ENCODE peak calls at places on chromosome 21, in ten cellular contexts. One of them, this sample, is unnamed.
A peak's percentile ranks its signal among the peaks of the same experiment; 100 is the strongest.

GRCh38 chr21:43782741-43783700 is 6.4 kb upstream of the RRP1 start:
- DNase-seq in OCI-LY7: no peak
- DNase-seq in HTR-8/SVneo: no peak
- DNase-seq in A172: no peak
- DNase-seq in GM10248: no peak
- DNase-seq in uterus: no peak
- DNase-seq in EL: no peak
- DNase-seq in mesothelial cell of epicardium: no peak
- DNase-seq in astrocyte of the spinal cord: no peak
- DNase-seq in stimulated activated CD4-positive, alpha-beta T cell treated with anti-CD3 and anti-CD28 coated beads, Interleukin-1b, Interleukin-23, amount 100 ng/mL, for 48 hours: no peak
- DNase-seq in this sample: no peak

GRCh38 chr21:28106370-28106890 is 886.2 kb downstream of the LTN1 start:
- DNase-seq in uterus: no peak
- DNase-seq in stimulated activated CD4-positive, alpha-beta T cell treated with anti-CD3 and anti-CD28 coated beads, Interleukin-1b, Interleukin-23, amount 100 ng/mL, for 48 hours: no peak
- DNase-seq in A172: no peak
- DNase-seq in astrocyte of the spinal cord: no peak
- DNase-seq in mesothelial cell of epicardium: no peak
- DNase-seq in EL: no peak
- DNase-seq in HTR-8/SVneo: no peak
- DNase-seq in OCI-LY7: no peak
- DNase-seq in GM10248: no peak
- DNase-seq in this sample: no peak

GRCh38 chr21:35586305-35586704 is 474.0 kb downstream of the SETD4 start:
- DNase-seq in astrocyte of the spinal cord: no peak
- DNase-seq in EL: no peak
- DNase-seq in GM10248: no peak
- DNase-seq in OCI-LY7: no peak
- DNase-seq in stimulated activated CD4-positive, alpha-beta T cell treated with anti-CD3 and anti-CD28 coated beads, Interleukin-1b, Interleukin-23, amount 100 ng/mL, for 48 hours: no peak
- DNase-seq in uterus: no peak
- DNase-seq in A172: no peak
- DNase-seq in HTR-8/SVneo: no peak
- DNase-seq in mesothelial cell of epicardium: no peak
- DNase-seq in this sample: no peak

GRCh38 chr21:29390778-29391177 is 92.1 kb downstream of the BACH1 start:
- DNase-seq in stimulated activated CD4-positive, alpha-beta T cell treated with anti-CD3 and anti-CD28 coated beads, Interleukin-1b, Interleukin-23, amount 100 ng/mL, for 48 hours: no peak
- DNase-seq in mesothelial cell of epicardium: no peak
- DNase-seq in A172: no peak
- DNase-seq in GM10248: no peak
- DNase-seq in OCI-LY7: no peak
- DNase-seq in HTR-8/SVneo: no peak
- DNase-seq in astrocyte of the spinal cord: no peak
- DNase-seq in EL: no peak
- DNase-seq in uterus: no peak
- DNase-seq in this sample: no peak

GRCh38 chr21:36437745-36438128 is 42.2 kb downstream of the CLDN14 start:
- DNase-seq in OCI-LY7: no peak
- DNase-seq in EL: peak; percentile 83
- DNase-seq in astrocyte of the spinal cord: peak; percentile 75
- DNase-seq in GM10248: no peak
- DNase-seq in stimulated activated CD4-positive, alpha-beta T cell treated with anti-CD3 and anti-CD28 coated beads, Interleukin-1b, Interleukin-23, amount 100 ng/mL, for 48 hours: no peak
- DNase-seq in HTR-8/SVneo: no peak
- DNase-seq in A172: peak; percentile 99
- DNase-seq in uterus: peak; percentile 23
- DNase-seq in mesothelial cell of epicardium: no peak
- DNase-seq in this sample: peak; percentile 99

GRCh38 chr21:15221799-15222386 is 157.1 kb upstream of the NRIP1 start:
- DNase-seq in uterus: no peak
- DNase-seq in EL: peak; percentile 64
- DNase-seq in HTR-8/SVneo: peak; percentile 24
- DNase-seq in OCI-LY7: no peak
- DNase-seq in GM10248: no peak
- DNase-seq in stimulated activated CD4-positive, alpha-beta T cell treated with anti-CD3 and anti-CD28 coated beads, Interleukin-1b, Interleukin-23, amount 100 ng/mL, for 48 hours: peak; percentile 50
- DNase-seq in mesothelial cell of epicardium: no peak
- DNase-seq in astrocyte of the spinal cord: peak; percentile 59
- DNase-seq in A172: peak; percentile 60
- DNase-seq in this sample: peak; percentile 79

GRCh38 chr21:16186742-16187141 is 457.0 kb downstream of the USP25 start:
- DNase-seq in OCI-LY7: no peak
- DNase-seq in A172: peak; percentile 13
- DNase-seq in astrocyte of the spinal cord: no peak
- DNase-seq in GM10248: no peak
- DNase-seq in mesothelial cell of epicardium: no peak
- DNase-seq in stimulated activated CD4-positive, alpha-beta T cell treated with anti-CD3 and anti-CD28 coated beads, Interleukin-1b, Interleukin-23, amount 100 ng/mL, for 48 hours: no peak
- DNase-seq in EL: peak; percentile 10
- DNase-seq in HTR-8/SVneo: no peak
- DNase-seq in uterus: no peak
- DNase-seq in this sample: peak; percentile 41

GRCh38 chr21:43842742-43843141 is 22.3 kb upstream of the AGPAT3 start:
- DNase-seq in mesothelial cell of epicardium: no peak
- DNase-seq in EL: no peak
- DNase-seq in astrocyte of the spinal cord: no peak
- DNase-seq in stimulated activated CD4-positive, alpha-beta T cell treated with anti-CD3 and anti-CD28 coated beads, Interleukin-1b, Interleukin-23, amount 100 ng/mL, for 48 hours: no peak
- DNase-seq in HTR-8/SVneo: no peak
- DNase-seq in A172: no peak
- DNase-seq in OCI-LY7: peak; percentile 26
- DNase-seq in uterus: no peak
- DNase-seq in GM10248: peak; percentile 54
- DNase-seq in this sample: no peak

GRCh38 chr21:27372381-27372780 is 405.5 kb upstream of the ADAMTS5 start:
- DNase-seq in astrocyte of the spinal cord: no peak
- DNase-seq in uterus: no peak
- DNase-seq in mesothelial cell of epicardium: no peak
- DNase-seq in GM10248: no peak
- DNase-seq in EL: peak; percentile 47
- DNase-seq in stimulated activated CD4-positive, alpha-beta T cell treated with anti-CD3 and anti-CD28 coated beads, Interleukin-1b, Interleukin-23, amount 100 ng/mL, for 48 hours: no peak
- DNase-seq in HTR-8/SVneo: no peak
- DNase-seq in A172: no peak
- DNase-seq in OCI-LY7: no peak
- DNase-seq in this sample: no peak

GRCh38 chr21:44313451-44313850 is 13.6 kb downstream of the PFKL start:
- DNase-seq in A172: no peak
- DNase-seq in stimulated activated CD4-positive, alpha-beta T cell treated with anti-CD3 and anti-CD28 coated beads, Interleukin-1b, Interleukin-23, amount 100 ng/mL, for 48 hours: no peak
- DNase-seq in astrocyte of the spinal cord: no peak
- DNase-seq in HTR-8/SVneo: no peak
- DNase-seq in uterus: no peak
- DNase-seq in mesothelial cell of epicardium: no peak
- DNase-seq in GM10248: no peak
- DNase-seq in OCI-LY7: no peak
- DNase-seq in EL: no peak
- DNase-seq in this sample: no peak

GRCh38 chr21:39863111-39863510 is 4.1 kb upstream of the PCP4 start:
- DNase-seq in mesothelial cell of epicardium: no peak
- DNase-seq in astrocyte of the spinal cord: peak; percentile 46
- DNase-seq in OCI-LY7: no peak
- DNase-seq in uterus: no peak
- DNase-seq in GM10248: no peak
- DNase-seq in EL: no peak
- DNase-seq in A172: peak; percentile 86
- DNase-seq in stimulated activated CD4-positive, alpha-beta T cell treated with anti-CD3 and anti-CD28 coated beads, Interleukin-1b, Interleukin-23, amount 100 ng/mL, for 48 hours: no peak
- DNase-seq in HTR-8/SVneo: no peak
- DNase-seq in this sample: peak; percentile 56

GRCh38 chr21:33904041-33904440 is 11.6 kb downstream of the ATP5PO start:
- DNase-seq in HTR-8/SVneo: no peak
- DNase-seq in stimulated activated CD4-positive, alpha-beta T cell treated with anti-CD3 and anti-CD28 coated beads, Interleukin-1b, Interleukin-23, amount 100 ng/mL, for 48 hours: no peak
- DNase-seq in GM10248: no peak
- DNase-seq in uterus: no peak
- DNase-seq in astrocyte of the spinal cord: no peak
- DNase-seq in EL: no peak
- DNase-seq in A172: no peak
- DNase-seq in mesothelial cell of epicardium: no peak
- DNase-seq in OCI-LY7: no peak
- DNase-seq in this sample: no peak

GRCh38 chr21:19489930-19490329 is 1086.3 kb upstream of the TMPRSS15 start:
- DNase-seq in HTR-8/SVneo: no peak
- DNase-seq in stimulated activated CD4-positive, alpha-beta T cell treated with anti-CD3 and anti-CD28 coated beads, Interleukin-1b, Interleukin-23, amount 100 ng/mL, for 48 hours: no peak
- DNase-seq in OCI-LY7: no peak
- DNase-seq in GM10248: no peak
- DNase-seq in A172: no peak
- DNase-seq in astrocyte of the spinal cord: no peak
- DNase-seq in EL: no peak
- DNase-seq in uterus: no peak
- DNase-seq in mesothelial cell of epicardium: no peak
- DNase-seq in this sample: no peak

GRCh38 chr21:36908260-36908908 is 58.1 kb downstream of the HLCS start:
- DNase-seq in HTR-8/SVneo: no peak
- DNase-seq in stimulated activated CD4-positive, alpha-beta T cell treated with anti-CD3 and anti-CD28 coated beads, Interleukin-1b, Interleukin-23, amount 100 ng/mL, for 48 hours: no peak
- DNase-seq in EL: peak; percentile 45
- DNase-seq in uterus: no peak
- DNase-seq in astrocyte of the spinal cord: no peak
- DNase-seq in GM10248: no peak
- DNase-seq in OCI-LY7: no peak
- DNase-seq in mesothelial cell of epicardium: no peak
- DNase-seq in A172: peak; percentile 25
- DNase-seq in this sample: peak; percentile 28

GRCh38 chr21:33739701-33740100 is 97.4 kb downstream of the ITSN1 start:
- DNase-seq in uterus: no peak
- DNase-seq in stimulated activated CD4-positive, alpha-beta T cell treated with anti-CD3 and anti-CD28 coated beads, Interleukin-1b, Interleukin-23, amount 100 ng/mL, for 48 hours: no peak
- DNase-seq in OCI-LY7: no peak
- DNase-seq in GM10248: no peak
- DNase-seq in EL: no peak
- DNase-seq in astrocyte of the spinal cord: no peak
- DNase-seq in A172: no peak
- DNase-seq in mesothelial cell of epicardium: no peak
- DNase-seq in HTR-8/SVneo: no peak
- DNase-seq in this sample: no peak

GRCh38 chr21:42785666-42786427 is 93.5 kb downstream of the WDR4 start:
- DNase-seq in GM10248: no peak
- DNase-seq in uterus: no peak
- DNase-seq in OCI-LY7: no peak
- DNase-seq in mesothelial cell of epicardium: no peak
- DNase-seq in astrocyte of the spinal cord: no peak
- DNase-seq in HTR-8/SVneo: no peak
- DNase-seq in A172: no peak
- DNase-seq in EL: no peak
- DNase-seq in stimulated activated CD4-positive, alpha-beta T cell treated with anti-CD3 and anti-CD28 coated beads, Interleukin-1b, Interleukin-23, amount 100 ng/mL, for 48 hours: no peak
- DNase-seq in this sample: no peak

GRCh38 chr21:16058896-16059295 is 329.1 kb downstream of the USP25 start:
- DNase-seq in stimulated activated CD4-positive, alpha-beta T cell treated with anti-CD3 and anti-CD28 coated beads, Interleukin-1b, Interleukin-23, amount 100 ng/mL, for 48 hours: no peak
- DNase-seq in OCI-LY7: no peak
- DNase-seq in HTR-8/SVneo: no peak
- DNase-seq in EL: peak; percentile 25
- DNase-seq in astrocyte of the spinal cord: no peak
- DNase-seq in mesothelial cell of epicardium: no peak
- DNase-seq in GM10248: no peak
- DNase-seq in A172: peak; percentile 14
- DNase-seq in uterus: no peak
- DNase-seq in this sample: peak; percentile 23

GRCh38 chr21:27202301-27202700 is 235.4 kb upstream of the ADAMTS5 start:
- DNase-seq in mesothelial cell of epicardium: no peak
- DNase-seq in EL: peak; percentile 7
- DNase-seq in uterus: no peak
- DNase-seq in HTR-8/SVneo: no peak
- DNase-seq in stimulated activated CD4-positive, alpha-beta T cell treated with anti-CD3 and anti-CD28 coated beads, Interleukin-1b, Interleukin-23, amount 100 ng/mL, for 48 hours: no peak
- DNase-seq in GM10248: no peak
- DNase-seq in OCI-LY7: no peak
- DNase-seq in astrocyte of the spinal cord: no peak
- DNase-seq in A172: no peak
- DNase-seq in this sample: no peak

GRCh38 chr21:45011426-45011825 is 63.0 kb upstream of the ADARB1 start:
- DNase-seq in EL: no peak
- DNase-seq in GM10248: no peak
- DNase-seq in OCI-LY7: no peak
- DNase-seq in astrocyte of the spinal cord: no peak
- DNase-seq in HTR-8/SVneo: no peak
- DNase-seq in mesothelial cell of epicardium: no peak
- DNase-seq in uterus: peak; percentile 13
- DNase-seq in A172: no peak
- DNase-seq in stimulated activated CD4-positive, alpha-beta T cell treated with anti-CD3 and anti-CD28 coated beads, Interleukin-1b, Interleukin-23, amount 100 ng/mL, for 48 hours: no peak
- DNase-seq in this sample: no peak

GRCh38 chr21:43644609-43645008 is 14.7 kb downstream of the HSF2BP start:
- DNase-seq in stimulated activated CD4-positive, alpha-beta T cell treated with anti-CD3 and anti-CD28 coated beads, Interleukin-1b, Interleukin-23, amount 100 ng/mL, for 48 hours: no peak
- DNase-seq in OCI-LY7: no peak
- DNase-seq in mesothelial cell of epicardium: no peak
- DNase-seq in HTR-8/SVneo: no peak
- DNase-seq in uterus: no peak
- DNase-seq in astrocyte of the spinal cord: peak; percentile 70
- DNase-seq in A172: peak; percentile 91
- DNase-seq in GM10248: no peak
- DNase-seq in EL: no peak
- DNase-seq in this sample: peak; percentile 82

GRCh38 chr21:32083175-32083574 is 195.7 kb downstream of the MIS18A start:
- DNase-seq in HTR-8/SVneo: no peak
- DNase-seq in A172: no peak
- DNase-seq in GM10248: no peak
- DNase-seq in OCI-LY7: no peak
- DNase-seq in mesothelial cell of epicardium: no peak
- DNase-seq in astrocyte of the spinal cord: peak; percentile 1
- DNase-seq in uterus: no peak
- DNase-seq in stimulated activated CD4-positive, alpha-beta T cell treated with anti-CD3 and anti-CD28 coated beads, Interleukin-1b, Interleukin-23, amount 100 ng/mL, for 48 hours: no peak
- DNase-seq in EL: no peak
- DNase-seq in this sample: peak; percentile 4

GRCh38 chr21:42237577-42237976 is 18.6 kb downstream of the ABCG1 start:
- DNase-seq in astrocyte of the spinal cord: no peak
- DNase-seq in HTR-8/SVneo: no peak
- DNase-seq in A172: no peak
- DNase-seq in uterus: no peak
- DNase-seq in stimulated activated CD4-positive, alpha-beta T cell treated with anti-CD3 and anti-CD28 coated beads, Interleukin-1b, Interleukin-23, amount 100 ng/mL, for 48 hours: peak; percentile 50
- DNase-seq in EL: no peak
- DNase-seq in OCI-LY7: peak; percentile 36
- DNase-seq in GM10248: no peak
- DNase-seq in mesothelial cell of epicardium: no peak
- DNase-seq in this sample: no peak

GRCh38 chr21:39088831-39089380 is 94.3 kb downstream of the PSMG1 start:
- DNase-seq in A172: peak; percentile 72
- DNase-seq in uterus: peak; percentile 39
- DNase-seq in mesothelial cell of epicardium: no peak
- DNase-seq in stimulated activated CD4-positive, alpha-beta T cell treated with anti-CD3 and anti-CD28 coated beads, Interleukin-1b, Interleukin-23, amount 100 ng/mL, for 48 hours: peak; percentile 12
- DNase-seq in EL: peak; percentile 73
- DNase-seq in GM10248: no peak
- DNase-seq in astrocyte of the spinal cord: peak; percentile 50
- DNase-seq in HTR-8/SVneo: no peak
- DNase-seq in OCI-LY7: no peak
- DNase-seq in this sample: peak; percentile 76

GRCh38 chr21:16811011-16811410 is 701.8 kb upstream of the CXADR start:
- DNase-seq in A172: no peak
- DNase-seq in OCI-LY7: no peak
- DNase-seq in stimulated activated CD4-positive, alpha-beta T cell treated with anti-CD3 and anti-CD28 coated beads, Interleukin-1b, Interleukin-23, amount 100 ng/mL, for 48 hours: no peak
- DNase-seq in EL: no peak
- DNase-seq in GM10248: no peak
- DNase-seq in uterus: no peak
- DNase-seq in mesothelial cell of epicardium: no peak
- DNase-seq in astrocyte of the spinal cord: no peak
- DNase-seq in HTR-8/SVneo: no peak
- DNase-seq in this sample: no peak

GRCh38 chr21:37452222-37452621 is 85.6 kb downstream of the DYRK1A start:
- DNase-seq in HTR-8/SVneo: peak; percentile 65
- DNase-seq in GM10248: no peak
- DNase-seq in stimulated activated CD4-positive, alpha-beta T cell treated with anti-CD3 and anti-CD28 coated beads, Interleukin-1b, Interleukin-23, amount 100 ng/mL, for 48 hours: no peak
- DNase-seq in A172: peak; percentile 97
- DNase-seq in mesothelial cell of epicardium: no peak
- DNase-seq in astrocyte of the spinal cord: peak; percentile 92
- DNase-seq in OCI-LY7: no peak
- DNase-seq in EL: peak; percentile 93
- DNase-seq in uterus: no peak
- DNase-seq in this sample: peak; percentile 94

GRCh38 chr21:29258626-29259335 is 39.9 kb upstream of the BACH1 start:
- DNase-seq in EL: peak; percentile 96
- DNase-seq in stimulated activated CD4-positive, alpha-beta T cell treated with anti-CD3 and anti-CD28 coated beads, Interleukin-1b, Interleukin-23, amount 100 ng/mL, for 48 hours: no peak
- DNase-seq in mesothelial cell of epicardium: no peak
- DNase-seq in HTR-8/SVneo: peak; percentile 74
- DNase-seq in GM10248: no peak
- DNase-seq in OCI-LY7: no peak
- DNase-seq in uterus: no peak
- DNase-seq in astrocyte of the spinal cord: peak; percentile 80
- DNase-seq in A172: peak; percentile 85
- DNase-seq in this sample: peak; percentile 69

GRCh38 chr21:34836103-34836932 is 167.5 kb downstream of the CLIC6 start:
- DNase-seq in OCI-LY7: no peak
- DNase-seq in HTR-8/SVneo: peak; percentile 38
- DNase-seq in mesothelial cell of epicardium: no peak
- DNase-seq in A172: peak; percentile 98
- DNase-seq in stimulated activated CD4-positive, alpha-beta T cell treated with anti-CD3 and anti-CD28 coated beads, Interleukin-1b, Interleukin-23, amount 100 ng/mL, for 48 hours: peak; percentile 66
- DNase-seq in GM10248: no peak
- DNase-seq in astrocyte of the spinal cord: peak; percentile 100
- DNase-seq in EL: peak; percentile 100
- DNase-seq in uterus: peak; percentile 70
- DNase-seq in this sample: peak; percentile 100

GRCh38 chr21:18155508-18156193 is 89.0 kb upstream of the CHODL start:
- DNase-seq in A172: peak; percentile 3
- DNase-seq in stimulated activated CD4-positive, alpha-beta T cell treated with anti-CD3 and anti-CD28 coated beads, Interleukin-1b, Interleukin-23, amount 100 ng/mL, for 48 hours: no peak
- DNase-seq in astrocyte of the spinal cord: peak; percentile 55
- DNase-seq in HTR-8/SVneo: peak; percentile 22
- DNase-seq in mesothelial cell of epicardium: no peak
- DNase-seq in EL: no peak
- DNase-seq in GM10248: no peak
- DNase-seq in uterus: no peak
- DNase-seq in OCI-LY7: no peak
- DNase-seq in this sample: peak; percentile 36

This sample was measured in fibroblast of lung.